ENCODE peak calls at places on chromosome 3, in seven cellular contexts. I is fibroblast of the aortic adventitia, M is brain microvascular endothelial cell, F is mucosa of descending colon, O is AG04449, L is foreskin fibroblast, H is HCT116. E is an unnamed sample.

GRCh38 chr3:186099178-186099577 is 9.7 kb downstream of the ETV5 start:
- DNase-seq in I (peak; percentile 74), M (peak; percentile 74), F (peak; percentile 40), O (no peak), L (peak; percentile 87), H (no peak), E (peak; percentile 79)

GRCh38 chr3:123137001-123137400 is 64.7 kb upstream of the SEC22A start:
- DNase-seq in I (no peak), M (no peak), F (no peak), O (no peak), L (no peak), H (no peak), E (no peak)

GRCh38 chr3:36957862-36958686 is 13.2 kb upstream of the TRANK1 start:
- DNase-seq in I (peak; percentile 72), M (peak; percentile 75), F (no peak), O (peak; percentile 45), L (peak; percentile 64), H (no peak), E (peak; percentile 80)

GRCh38 chr3:192825657-192826200 is 91.9 kb downstream of the MB21D2 start:
- DNase-seq in I (peak; percentile 55), M (no peak), F (peak; percentile 47), O (no peak), L (no peak), H (no peak), E (peak; percentile 34)

GRCh38 chr3:69791919-69792399 is 52.7 kb downstream of the MITF start:
- DNase-seq in I (peak; percentile 69), M (peak; percentile 56), F (no peak), O (no peak), L (peak; percentile 30), H (no peak), E (peak; percentile 63)

GRCh38 chr3:52088445-52089367 is 32.3 kb upstream of the DUSP7 start:
- DNase-seq in I (peak; percentile 60), M (peak; percentile 79), F (no peak), O (no peak), L (peak; percentile 90), H (no peak), E (peak; percentile 57)

GRCh38 chr3:39809181-39809994 is at the start of gene MYRIP:
- DNase-seq in I (peak; percentile 7), M (no peak), F (peak; percentile 76), O (no peak), L (no peak), H (no peak), E (peak; percentile 41)

GRCh38 chr3:62446337-62446940 is 73.1 kb upstream of the FEZF2 start:
- DNase-seq in I (no peak), M (no peak), F (no peak), O (no peak), L (no peak), H (no peak), E (no peak)

GRCh38 chr3:174438501-174439156 is 420.5 kb upstream of the NAALADL2 start:
- DNase-seq in I (peak; percentile 51), M (no peak), F (peak; percentile 14), O (no peak), L (no peak), H (peak; percentile 76), E (peak; percentile 32)

GRCh38 chr3:180278583-180279188 is 241.9 kb upstream of the PEX5L start:
- DNase-seq in I (no peak), M (no peak), F (no peak), O (no peak), L (no peak), H (no peak), E (no peak)

GRCh38 chr3:190003730-190004129 is 117.0 kb downstream of the P3H2 start:
- DNase-seq in I (peak; percentile 83), M (peak; percentile 78), F (no peak), O (peak; percentile 57), L (peak; percentile 73), H (peak; percentile 22), E (peak; percentile 75)

GRCh38 chr3:172150268-172150667 is 110.9 kb downstream of the FNDC3B start:
- DNase-seq in I (no peak), M (no peak), F (no peak), O (no peak), L (no peak), H (no peak), E (no peak)

GRCh38 chr3:172152869-172153268 is 113.5 kb downstream of the FNDC3B start:
- DNase-seq in I (no peak), M (peak; percentile 76), F (no peak), O (no peak), L (peak; percentile 64), H (no peak), E (peak; percentile 87)

GRCh38 chr3:172150896-172151295 is 111.5 kb downstream of the FNDC3B start:
- DNase-seq in I (no peak), M (no peak), F (no peak), O (no peak), L (no peak), H (no peak), E (no peak)

GRCh38 chr3:172152294-172152649 is 112.9 kb downstream of the FNDC3B start:
- DNase-seq in I (no peak), M (no peak), F (no peak), O (no peak), L (no peak), H (no peak), E (no peak)

GRCh38 chr3:172151610-172152293 is 112.4 kb downstream of the FNDC3B start:
- DNase-seq in I (no peak), M (no peak), F (no peak), O (no peak), L (no peak), H (no peak), E (no peak)
- H3K4me3 ChIP-seq in I (no peak overlapping the region), M (no peak overlapping the region), F (no peak overlapping the region), O (no peak overlapping the region), L (no peak overlapping the region), H (no peak overlapping the region), E (no peak overlapping the region)

DNA sequence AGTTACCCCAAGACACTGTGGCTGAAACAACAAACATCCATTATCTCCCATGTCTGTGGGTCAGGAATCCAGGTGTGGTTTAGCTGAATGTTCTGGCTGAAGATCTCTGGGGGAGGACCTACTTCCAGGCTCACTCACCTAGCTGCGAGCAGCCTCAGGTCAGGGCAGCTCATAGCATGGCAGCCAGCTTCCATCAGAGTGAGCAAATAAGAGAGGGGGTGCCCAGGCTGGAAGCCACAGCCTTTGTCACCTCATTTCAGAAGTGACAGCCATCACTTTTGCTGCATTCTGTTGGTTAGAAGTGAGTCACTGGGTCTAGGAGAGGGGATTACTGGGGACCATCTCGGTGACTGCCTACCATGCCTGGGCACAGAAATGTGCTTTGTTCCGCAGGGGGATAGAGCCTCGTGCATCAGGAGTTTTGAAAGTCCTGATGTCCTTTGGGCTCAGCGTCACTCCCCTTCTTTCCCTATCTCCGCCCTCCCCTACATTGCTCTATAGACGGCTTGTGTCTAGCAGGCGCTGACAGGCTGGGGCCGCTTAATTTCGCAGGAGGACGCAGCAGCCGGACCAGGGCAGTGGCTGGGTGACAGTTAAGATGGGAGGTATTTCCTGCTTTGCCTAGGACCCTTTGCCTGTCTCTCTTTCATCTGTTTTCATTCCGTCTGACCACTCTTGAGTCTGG is 25.4 kb downstream of the TGM4 start:
- DNase-seq in I (no peak), M (no peak), F (no peak), O (no peak), L (no peak), H (no peak), E (no peak)
- H3K4me3 ChIP-seq in I (no peak overlapping the region), M (no peak overlapping the region), F (no peak overlapping the region), O (no peak overlapping the region), L (no peak overlapping the region), H (no peak overlapping the region), E (no peak overlapping the region)

GRCh38 chr3:160381470-160381869 is 17.6 kb downstream of the IFT80 start:
- DNase-seq in I (peak; percentile 45), M (peak; percentile 42), F (no peak), O (no peak), L (no peak), H (no peak), E (peak; percentile 87)
- H3K4me3 ChIP-seq in I (no peak overlapping the region), M (no peak overlapping the region), F (no peak overlapping the region), O (no peak overlapping the region), L (no peak overlapping the region), H (no peak overlapping the region), E (peak overlapping the region; percentile 53)

GRCh38 chr3:184258926-184259325 is 2.4 kb downstream of the CAMK2N2 start:
- DNase-seq in I (no peak), M (no peak), F (no peak), O (no peak), L (no peak), H (no peak), E (no peak)

GRCh38 chr3:184259878-184260570 is 1.3 kb downstream of the CAMK2N2 start:
- DNase-seq in I (no peak), M (peak; percentile 20), F (peak; percentile 54), O (no peak), L (no peak), H (no peak), E (peak; percentile 68)

GRCh38 chr3:184261270-184262165 is at the start of gene CAMK2N2:
- DNase-seq in I (peak; percentile 18), M (peak; percentile 31), F (peak; percentile 47), O (no peak), L (peak; percentile 41), H (no peak), E (peak; percentile 73)

GRCh38 chr3:184260571-184261269 is 633 bp downstream of the CAMK2N2 start:
- DNase-seq in I (no peak), M (no peak), F (no peak), O (no peak), L (no peak), H (no peak), E (peak; percentile 8)

DNA sequence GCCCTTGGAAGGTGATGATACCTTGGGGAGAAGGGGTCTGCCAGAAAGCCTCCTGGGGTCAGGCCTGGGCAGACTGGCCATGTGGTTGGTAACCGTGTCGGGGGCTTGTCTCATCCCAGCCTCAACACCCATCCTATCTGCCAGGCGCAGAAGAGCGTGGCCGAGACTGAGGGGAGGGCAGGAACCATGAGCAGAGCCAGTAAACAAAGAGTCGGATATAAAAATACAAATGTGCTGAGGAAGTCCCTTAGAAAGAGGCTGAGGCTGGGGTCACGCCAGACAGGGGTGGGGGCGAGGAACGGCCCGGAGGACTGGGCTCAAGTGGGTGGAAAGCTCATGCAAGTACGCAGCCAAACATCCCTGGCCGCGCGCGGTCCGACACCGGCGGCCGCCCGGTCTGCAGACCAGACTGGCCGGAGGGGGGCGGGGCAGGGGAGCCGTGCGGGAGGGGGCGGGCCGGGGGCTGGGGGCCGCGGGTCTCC is 1.9 kb downstream of the CAMK2N2 start:
- DNase-seq in I (no peak), M (no peak), F (no peak), O (no peak), L (no peak), H (no peak), E (no peak)
- H3K4me3 ChIP-seq in I (no peak overlapping the region), M (no peak overlapping the region), F (no peak overlapping the region), O (no peak overlapping the region), L (no peak overlapping the region), H (no peak overlapping the region), E (no peak overlapping the region)

GRCh38 chr3:194057570-194058188 is 78.3 kb upstream of the HES1 start:
- DNase-seq in I (no peak), M (no peak), F (no peak), O (no peak), L (no peak), H (no peak), E (no peak)
- H3K4me3 ChIP-seq in I (no peak overlapping the region), M (no peak overlapping the region), F (no peak overlapping the region), O (peak overlapping the region; percentile 29), L (no peak overlapping the region), H (no peak overlapping the region), E (peak overlapping the region; percentile 43)

DNA sequence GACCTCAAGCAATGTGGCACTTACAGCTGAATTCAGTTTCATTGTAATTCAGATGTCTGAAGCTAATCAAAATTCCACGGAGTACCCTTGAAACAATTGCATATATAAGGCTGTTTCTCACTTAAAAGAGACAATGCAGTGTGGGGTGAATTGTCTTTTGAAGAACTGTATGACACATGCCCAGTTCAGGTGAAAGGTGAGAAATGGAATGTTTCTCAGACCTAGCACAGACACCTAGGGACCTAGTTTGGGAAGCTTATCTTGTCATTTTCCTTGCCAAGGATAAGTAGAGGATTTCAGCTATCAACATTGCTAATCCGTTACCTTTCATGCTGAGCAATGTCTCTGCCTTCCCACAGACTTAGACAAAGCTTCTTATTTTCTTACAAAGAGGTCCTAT is 36.3 kb downstream of the MBNL1 start:
- DNase-seq in I (no peak), M (no peak), F (no peak), O (no peak), L (no peak), H (no peak), E (no peak)
- H3K4me3 ChIP-seq in I (no peak overlapping the region), M (no peak overlapping the region), F (no peak overlapping the region), O (no peak overlapping the region), L (no peak overlapping the region), H (no peak overlapping the region), E (no peak overlapping the region)